ENCODE peak calls at places on chromosomes 3 and 15, in nine cellular contexts. One of them, this sample, is unnamed.

GRCh38 chr15:78767331-78767951 is 43.8 kb downstream of the ADAMTS7 start:
- DNase-seq in activated B cell treated with CpG ODN at 0.5 μM for 24 hours: no peak
- DNase-seq in substantia nigra: no peak
- DNase-seq in Calu3: peak; percentile 39
- DNase-seq in lower lobe of right lung: peak; percentile 36
- DNase-seq in progenitor cell of endocrine pancreas: no peak
- DNase-seq in T-helper 9 cell: no peak
- DNase-seq in astrocyte: no peak
- DNase-seq in activated T-cell treated with anti-CD3 and anti-CD28 coated beads for 1 hour: no peak
- DNase-seq in this sample: no peak

GRCh38 chr3:186083746-186084145 is 25.1 kb downstream of the ETV5 start:
- DNase-seq in activated B cell treated with CpG ODN at 0.5 μM for 24 hours: no peak
- DNase-seq in substantia nigra: no peak
- DNase-seq in Calu3: no peak
- DNase-seq in lower lobe of right lung: no peak
- DNase-seq in progenitor cell of endocrine pancreas: no peak
- DNase-seq in T-helper 9 cell: no peak
- DNase-seq in astrocyte: no peak
- DNase-seq in activated T-cell treated with anti-CD3 and anti-CD28 coated beads for 1 hour: no peak
- DNase-seq in this sample: no peak

GRCh38 chr3:79419222-79419621 is 348.6 kb downstream of the ROBO1 start:
- DNase-seq in activated B cell treated with CpG ODN at 0.5 μM for 24 hours: no peak
- DNase-seq in substantia nigra: no peak
- DNase-seq in Calu3: no peak
- DNase-seq in lower lobe of right lung: no peak
- DNase-seq in progenitor cell of endocrine pancreas: no peak
- DNase-seq in T-helper 9 cell: no peak
- DNase-seq in astrocyte: peak; percentile 15
- DNase-seq in activated T-cell treated with anti-CD3 and anti-CD28 coated beads for 1 hour: no peak
- DNase-seq in this sample: peak; percentile 17

GRCh38 chr3:51966486-51966885 is 768 bp downstream of the PCBP4 start:
- DNase-seq in activated B cell treated with CpG ODN at 0.5 μM for 24 hours: no peak
- DNase-seq in substantia nigra: no peak
- DNase-seq in Calu3: no peak
- DNase-seq in lower lobe of right lung: no peak
- DNase-seq in progenitor cell of endocrine pancreas: no peak
- DNase-seq in T-helper 9 cell: no peak
- DNase-seq in astrocyte: no peak
- DNase-seq in activated T-cell treated with anti-CD3 and anti-CD28 coated beads for 1 hour: no peak
- DNase-seq in this sample: no peak

GRCh38 chr15:80484312-80484981 is 80.3 kb downstream of the ARNT2 start:
- DNase-seq in activated B cell treated with CpG ODN at 0.5 μM for 24 hours: no peak
- DNase-seq in substantia nigra: no peak
- DNase-seq in Calu3: no peak
- DNase-seq in lower lobe of right lung: no peak
- DNase-seq in progenitor cell of endocrine pancreas: no peak
- DNase-seq in T-helper 9 cell: no peak
- DNase-seq in astrocyte: peak; percentile 32
- DNase-seq in activated T-cell treated with anti-CD3 and anti-CD28 coated beads for 1 hour: no peak
- DNase-seq in this sample: peak; percentile 83

GRCh38 chr15:81068516-81068915 is 65.6 kb upstream of the CFAP161 start:
- DNase-seq in activated B cell treated with CpG ODN at 0.5 μM for 24 hours: no peak
- DNase-seq in substantia nigra: no peak
- DNase-seq in Calu3: no peak
- DNase-seq in lower lobe of right lung: no peak
- DNase-seq in progenitor cell of endocrine pancreas: no peak
- DNase-seq in T-helper 9 cell: no peak
- DNase-seq in astrocyte: no peak
- DNase-seq in activated T-cell treated with anti-CD3 and anti-CD28 coated beads for 1 hour: no peak
- DNase-seq in this sample: no peak

GRCh38 chr15:62570405-62570783 is 405.3 kb upstream of the C2CD4B start:
- DNase-seq in activated B cell treated with CpG ODN at 0.5 μM for 24 hours: no peak
- DNase-seq in substantia nigra: no peak
- DNase-seq in Calu3: no peak
- DNase-seq in lower lobe of right lung: no peak
- DNase-seq in progenitor cell of endocrine pancreas: no peak
- DNase-seq in T-helper 9 cell: no peak
- DNase-seq in astrocyte: no peak
- DNase-seq in activated T-cell treated with anti-CD3 and anti-CD28 coated beads for 1 hour: no peak
- DNase-seq in this sample: no peak

GRCh38 chr3:152389316-152389934 is 120.7 kb downstream of the MBNL1 start:
- DNase-seq in activated B cell treated with CpG ODN at 0.5 μM for 24 hours: no peak
- DNase-seq in substantia nigra: no peak
- DNase-seq in Calu3: no peak
- DNase-seq in lower lobe of right lung: no peak
- DNase-seq in progenitor cell of endocrine pancreas: no peak
- DNase-seq in T-helper 9 cell: no peak
- DNase-seq in astrocyte: no peak
- DNase-seq in activated T-cell treated with anti-CD3 and anti-CD28 coated beads for 1 hour: no peak
- DNase-seq in this sample: no peak

GRCh38 chr15:62644874-62645755 is 397.4 kb upstream of the TPM1 start:
- DNase-seq in activated B cell treated with CpG ODN at 0.5 μM for 24 hours: no peak
- DNase-seq in substantia nigra: no peak
- DNase-seq in Calu3: no peak
- DNase-seq in lower lobe of right lung: no peak
- DNase-seq in progenitor cell of endocrine pancreas: no peak
- DNase-seq in T-helper 9 cell: no peak
- DNase-seq in astrocyte: peak; percentile 23
- DNase-seq in activated T-cell treated with anti-CD3 and anti-CD28 coated beads for 1 hour: no peak
- DNase-seq in this sample: no peak

GRCh38 chr15:71231678-71232224 is 116.5 kb downstream of the THSD4 start:
- DNase-seq in activated B cell treated with CpG ODN at 0.5 μM for 24 hours: no peak
- DNase-seq in substantia nigra: no peak
- DNase-seq in Calu3: no peak
- DNase-seq in lower lobe of right lung: no peak
- DNase-seq in progenitor cell of endocrine pancreas: no peak
- DNase-seq in T-helper 9 cell: no peak
- DNase-seq in astrocyte: no peak
- DNase-seq in activated T-cell treated with anti-CD3 and anti-CD28 coated beads for 1 hour: no peak
- DNase-seq in this sample: no peak

GRCh38 chr3:143775401-143775970 is 72.8 kb downstream of the SLC9A9 start:
- DNase-seq in activated B cell treated with CpG ODN at 0.5 μM for 24 hours: no peak
- DNase-seq in substantia nigra: no peak
- DNase-seq in Calu3: no peak
- DNase-seq in lower lobe of right lung: no peak
- DNase-seq in progenitor cell of endocrine pancreas: no peak
- DNase-seq in T-helper 9 cell: no peak
- DNase-seq in astrocyte: no peak
- DNase-seq in activated T-cell treated with anti-CD3 and anti-CD28 coated beads for 1 hour: no peak
- DNase-seq in this sample: peak; percentile 64

GRCh38 chr3:2793987-2794386 is 316.2 kb downstream of the IL5RA start:
- DNase-seq in activated B cell treated with CpG ODN at 0.5 μM for 24 hours: no peak
- DNase-seq in substantia nigra: no peak
- DNase-seq in Calu3: no peak
- DNase-seq in lower lobe of right lung: no peak
- DNase-seq in progenitor cell of endocrine pancreas: no peak
- DNase-seq in T-helper 9 cell: no peak
- DNase-seq in astrocyte: no peak
- DNase-seq in activated T-cell treated with anti-CD3 and anti-CD28 coated beads for 1 hour: no peak
- DNase-seq in this sample: no peak

GRCh38 chr15:76223521-76223920 is 87.7 kb downstream of the ETFA start:
- DNase-seq in activated B cell treated with CpG ODN at 0.5 μM for 24 hours: no peak
- DNase-seq in substantia nigra: no peak
- DNase-seq in Calu3: no peak
- DNase-seq in lower lobe of right lung: no peak
- DNase-seq in progenitor cell of endocrine pancreas: no peak
- DNase-seq in T-helper 9 cell: no peak
- DNase-seq in astrocyte: no peak
- DNase-seq in activated T-cell treated with anti-CD3 and anti-CD28 coated beads for 1 hour: no peak
- DNase-seq in this sample: no peak

GRCh38 chr3:185362850-185363661 is at the start of gene MAP3K13:
- DNase-seq in activated B cell treated with CpG ODN at 0.5 μM for 24 hours: no peak
- DNase-seq in substantia nigra: peak; percentile 83
- DNase-seq in Calu3: peak; percentile 33
- DNase-seq in lower lobe of right lung: peak; percentile 87
- DNase-seq in progenitor cell of endocrine pancreas: peak; percentile 40
- DNase-seq in T-helper 9 cell: no peak
- DNase-seq in astrocyte: peak; percentile 94
- DNase-seq in activated T-cell treated with anti-CD3 and anti-CD28 coated beads for 1 hour: no peak
- DNase-seq in this sample: peak; percentile 97

GRCh38 chr3:36846406-36846805 is 82.1 kb upstream of the DCLK3 start:
- DNase-seq in activated B cell treated with CpG ODN at 0.5 μM for 24 hours: no peak
- DNase-seq in substantia nigra: no peak
- DNase-seq in Calu3: no peak
- DNase-seq in lower lobe of right lung: no peak
- DNase-seq in progenitor cell of endocrine pancreas: no peak
- DNase-seq in T-helper 9 cell: no peak
- DNase-seq in astrocyte: no peak
- DNase-seq in activated T-cell treated with anti-CD3 and anti-CD28 coated beads for 1 hour: no peak
- DNase-seq in this sample: no peak

GRCh38 chr15:31439328-31439727 is 112.7 kb downstream of the KLF13 start:
- DNase-seq in activated B cell treated with CpG ODN at 0.5 μM for 24 hours: no peak
- DNase-seq in substantia nigra: no peak
- DNase-seq in Calu3: no peak
- DNase-seq in lower lobe of right lung: no peak
- DNase-seq in progenitor cell of endocrine pancreas: no peak
- DNase-seq in T-helper 9 cell: no peak
- DNase-seq in astrocyte: no peak
- DNase-seq in activated T-cell treated with anti-CD3 and anti-CD28 coated beads for 1 hour: no peak
- DNase-seq in this sample: no peak

GRCh38 chr3:169241928-169242751 is 421.4 kb downstream of the MECOM start:
- DNase-seq in activated B cell treated with CpG ODN at 0.5 μM for 24 hours: no peak
- DNase-seq in substantia nigra: peak; percentile 4
- DNase-seq in Calu3: peak; percentile 52
- DNase-seq in lower lobe of right lung: peak; percentile 53
- DNase-seq in progenitor cell of endocrine pancreas: peak; percentile 14
- DNase-seq in T-helper 9 cell: no peak
- DNase-seq in astrocyte: peak; percentile 86
- DNase-seq in activated T-cell treated with anti-CD3 and anti-CD28 coated beads for 1 hour: no peak
- DNase-seq in this sample: peak; percentile 90

This sample was measured in fibroblast of lung.